ENCODE peak calls at places on chromosomes 11 and 22, in six cellular contexts. B is left colon, D is NB4, I is LoVo, J is H54, Q is HEK293T. K is an unnamed sample.

GRCh38 chr11:2384723-2385041 is 7.6 kb downstream of the CD81 start:
- DNase-seq in B (peak), D (no peak), I (no peak), J (no peak), Q (no peak), K (no peak)

GRCh38 chr11:69692422-69692821 is 11.4 kb downstream of the FGF19 start:
- DNase-seq in B (no peak), D (no peak), I (no peak), J (no peak), Q (no peak), K (no peak)

GRCh38 chr22:20080776-20081654 is 974 bp downstream of the DGCR8 start:
- DNase-seq in B (peak), D (peak), I (peak), J (peak), Q (peak), K (peak)

GRCh38 chr11:35151896-35152295 is 12.9 kb downstream of the CD44 start:
- DNase-seq in B (no peak), D (no peak), I (no peak), J (no peak), Q (no peak), K (no peak)

GRCh38 chr11:117345039-117345438 is 17.4 kb downstream of the CEP164 start:
- DNase-seq in B (no peak), D (no peak), I (no peak), J (no peak), Q (no peak), K (no peak)

GRCh38 chr11:7677801-7678201 is 4.5 kb upstream of the CYB5R2 start:
- DNase-seq in B (no peak), D (no peak), I (no peak), J (no peak), Q (no peak), K (no peak)

GRCh38 chr11:92867913-92868619 is 101.4 kb upstream of the MTNR1B start:
- DNase-seq in B (no peak), D (no peak), I (no peak), J (no peak), Q (peak), K (peak)

GRCh38 chr11:103091441-103091809 is 535 bp downstream of the DCUN1D5 start:
- DNase-seq in B (peak), D (peak), I (peak), J (peak), Q (peak), K (peak)

GRCh38 chr11:110524227-110524626 is 94.5 kb downstream of the FDX1 start:
- DNase-seq in B (no peak), D (no peak), I (no peak), J (no peak), Q (no peak), K (no peak)

GRCh38 chr11:66842501-66842895 is 743 bp upstream of the RCE1 start:
- DNase-seq in B (no peak), D (no peak), I (no peak), J (no peak), Q (no peak), K (no peak)

GRCh38 chr22:50189849-50190181 is 4.1 kb downstream of the TRABD start:
- DNase-seq in B (no peak), D (no peak), I (no peak), J (no peak), Q (no peak), K (peak)

GRCh38 chr22:29225422-29226090 is 19.9 kb downstream of the EMID1 start:
- DNase-seq in B (peak), D (no peak), I (no peak), J (peak), Q (no peak), K (no peak)

GRCh38 chr11:44729065-44729464 is 2.3 kb downstream of the TSPAN18 start:
- DNase-seq in B (no peak), D (no peak), I (no peak), J (no peak), Q (no peak), K (no peak)

GRCh38 chr22:20928573-20928967 is 11.4 kb downstream of the CRKL start:
- DNase-seq in B (no peak), D (no peak), I (no peak), J (no peak), Q (no peak), K (no peak)

GRCh38 chr22:45455212-45455611 is 41.7 kb downstream of the RIBC2 start:
- DNase-seq in B (no peak), D (no peak), I (no peak), J (no peak), Q (no peak), K (no peak)

GRCh38 chr11:16226245-16226644 is 130.1 kb downstream of the SOX6 start:
- DNase-seq in B (peak), D (no peak), I (peak), J (no peak), Q (no peak), K (peak)

GRCh38 chr11:121889931-121890330 is 226.1 kb downstream of the BLID start:
- DNase-seq in B (no peak), D (no peak), I (no peak), J (no peak), Q (no peak), K (no peak)

GRCh38 chr22:31229402-31230140 is 17.5 kb downstream of the LIMK2 start:
- DNase-seq in B (peak), D (peak), I (no peak), J (no peak), Q (no peak), K (no peak)

GRCh38 chr22:30396871-30397655 is at the start of gene SEC14L2:
- DNase-seq in B (peak), D (no peak), I (peak), J (no peak), Q (peak), K (peak)

GRCh38 chr22:29216873-29217666 is 11.4 kb downstream of the EMID1 start:
- DNase-seq in B (no peak), D (peak), I (no peak), J (no peak), Q (no peak), K (no peak)

GRCh38 chr11:61855939-61856730 is 28.0 kb downstream of the FADS2 start:
- DNase-seq in B (no peak), D (no peak), I (no peak), J (no peak), Q (no peak), K (no peak)

GRCh38 chr11:1270476-1270875 is 39.0 kb downstream of the TOLLIP start:
- DNase-seq in B (no peak), D (no peak), I (no peak), J (no peak), Q (no peak), K (no peak)

GRCh38 chr22:46791201-46791731 is 28.8 kb downstream of the TBC1D22A start:
- DNase-seq in B (peak), D (peak), I (no peak), J (no peak), Q (no peak), K (no peak)

GRCh38 chr11:112925516-112926310 is 35.5 kb upstream of the NCAM1 start:
- DNase-seq in B (no peak), D (no peak), I (no peak), J (no peak), Q (no peak), K (no peak)

GRCh38 chr11:45165806-45166603 is 19.6 kb downstream of the PRDM11 start:
- DNase-seq in B (no peak), D (no peak), I (no peak), J (no peak), Q (no peak), K (no peak)

GRCh38 chr11:127443297-127443696 is 442.7 kb upstream of the KIRREL3 start:
- DNase-seq in B (no peak), D (no peak), I (no peak), J (no peak), Q (no peak), K (no peak)

GRCh38 chr22:47629273-47629711 is 866.8 kb downstream of the TBC1D22A start:
- DNase-seq in B (no peak), D (no peak), I (no peak), J (no peak), Q (no peak), K (no peak)

GRCh38 chr22:39821008-39821407 is 72.6 kb downstream of the ENTHD1 start:
- DNase-seq in B (no peak), D (no peak), I (no peak), J (no peak), Q (no peak), K (no peak)

GRCh38 chr11:86370922-86371614 is 3.6 kb upstream of the CCDC81 start:
- DNase-seq in B (no peak), D (peak), I (peak), J (no peak), Q (no peak), K (no peak)

GRCh38 chr11:102933627-102934026 is 21.9 kb downstream of the MMP13 start:
- DNase-seq in B (no peak), D (peak), I (no peak), J (no peak), Q (no peak), K (no peak)

GRCh38 chr11:11074686-11075370 is 217.0 kb upstream of the ZBED5 start:
- DNase-seq in B (no peak), D (no peak), I (no peak), J (no peak), Q (no peak), K (no peak)

GRCh38 chr11:126310229-126310991 is 6.5 kb downstream of the DCPS start:
- DNase-seq in B (peak), D (peak), I (peak), J (peak), Q (peak), K (peak)

GRCh38 chr22:22408731-22409696 is 99.5 kb downstream of the ZNF280B start:
- DNase-seq in B (peak), D (peak), I (peak), J (no peak), Q (peak), K (peak)

GRCh38 chr22:38066381-38067027 is 9.3 kb downstream of the PICK1 start:
- DNase-seq in B (no peak), D (no peak), I (no peak), J (no peak), Q (no peak), K (no peak)

GRCh38 chr11:7577226-7577882 is 63.6 kb downstream of the PPFIBP2 start:
- DNase-seq in B (no peak), D (no peak), I (no peak), J (no peak), Q (no peak), K (no peak)

GRCh38 chr11:120613264-120614226 is 102.0 kb downstream of the GRIK4 start:
- DNase-seq in B (no peak), D (no peak), I (no peak), J (no peak), Q (no peak), K (no peak)

GRCh38 chr11:6251120-6251733 is 8.4 kb upstream of the CCKBR start:
- DNase-seq in B (peak), D (peak), I (peak), J (peak), Q (peak), K (peak)

GRCh38 chr11:131833371-131833770 is 463.0 kb downstream of the NTM start:
- DNase-seq in B (no peak), D (no peak), I (no peak), J (no peak), Q (no peak), K (no peak)

K was measured in NCI-H345.